ENCODE peak calls at places on chromosome 20, in eight cellular contexts. C, J, K, Z, P, E, M and Q are unnamed samples.

GRCh38 chr20:42134265-42135098 is 516.3 kb upstream of the CHD6 start:
- DNase-seq in E (no peak), J (no peak), K (no peak), P (no peak), Z (no peak), M (no peak), C (no peak), Q (no peak)

GRCh38 chr20:36796117-36796516 is 22.6 kb upstream of the DSN1 start:
- DNase-seq in E (no peak), K (no peak), P (no peak), J (no peak), M (no peak), Z (no peak), C (no peak), Q (no peak)

GRCh38 chr20:32574296-32575226 is 10.6 kb downstream of the NOL4L start:
- DNase-seq in P (peak), J (peak), C (peak), E (peak), M (peak), Z (peak), K (peak), Q (no peak)

GRCh38 chr20:5919634-5920544 is 30.4 kb downstream of the TRMT6 start:
- DNase-seq in E (peak), J (no peak), Z (no peak), K (peak), M (no peak), C (no peak), P (no peak), Q (no peak)

GRCh38 chr20:41334036-41334435 is 6.6 kb upstream of the LPIN3 start:
- DNase-seq in C (no peak), P (no peak), E (no peak), J (no peak), K (no peak), M (no peak), Z (no peak), Q (no peak)

GRCh38 chr20:37518059-37518458 is 3.0 kb upstream of the NNAT start:
- DNase-seq in E (no peak), J (no peak), Z (no peak), P (no peak), M (no peak), K (no peak), C (no peak), Q (no peak)

GRCh38 chr20:10508468-10509251 is 73.6 kb downstream of the SLX4IP start:
- DNase-seq in J (no peak), K (peak), M (peak), E (peak), P (no peak), Z (no peak), C (no peak), Q (no peak)

GRCh38 chr20:40892642-40893041 is 136.0 kb upstream of the TOP1 start:
- DNase-seq in J (no peak), Z (no peak), P (no peak), K (no peak), E (no peak), C (no peak), M (no peak), Q (no peak)

GRCh38 chr20:36644032-36644712 is 1.8 kb downstream of the SLA2 start:
- DNase-seq in C (no peak), P (no peak), K (no peak), J (no peak), E (no peak), Z (no peak), M (no peak), Q (no peak)

GRCh38 chr20:32681175-32682084 is 7.7 kb upstream of the C20orf203 start:
- DNase-seq in J (peak), Z (peak), E (no peak), C (peak), P (peak), K (peak), M (no peak), Q (no peak)

GRCh38 chr20:13006825-13007224 is 1.9 kb upstream of the SPTLC3 start:
- DNase-seq in P (no peak), M (peak), K (peak), C (no peak), E (peak), Z (no peak), J (no peak), Q (no peak)

GRCh38 chr20:61295726-61296628 is 43.9 kb downstream of the CDH4 start:
- DNase-seq in K (no peak), M (no peak), E (no peak), C (no peak), Z (no peak), J (no peak), P (no peak), Q (no peak)

GRCh38 chr20:61901421-61902212 is 164.1 kb downstream of the TAF4 start:
- DNase-seq in J (no peak), P (no peak), M (no peak), Z (no peak), E (no peak), K (no peak), C (no peak), Q (no peak)

GRCh38 chr20:9390441-9390840 is 123.9 kb upstream of the LAMP5 start:
- DNase-seq in Z (no peak), K (no peak), C (no peak), P (no peak), E (no peak), M (no peak), J (no peak), Q (no peak)

GRCh38 chr20:9262653-9263194 is 193.8 kb downstream of the PLCB4 start:
- DNase-seq in K (peak), P (no peak), M (no peak), C (no peak), E (no peak), J (no peak), Z (peak), Q (no peak)

GRCh38 chr20:9053108-9053507 is 15.8 kb upstream of the PLCB4 start:
- DNase-seq in P (no peak), E (no peak), Z (no peak), M (no peak), K (no peak), J (no peak), C (no peak), Q (no peak)

GRCh38 chr20:35462351-35462750 is 7.0 kb downstream of the CEP250 start:
- DNase-seq in E (no peak), Z (no peak), J (no peak), C (no peak), M (no peak), P (no peak), K (no peak), Q (no peak)

GRCh38 chr20:57383447-57384347 is 7.5 kb upstream of the RBM38 start:
- DNase-seq in P (no peak), M (no peak), E (no peak), K (no peak), J (peak), Z (no peak), C (no peak), Q (no peak)

GRCh38 chr20:17640875-17641378 is 41.1 kb downstream of the RRBP1 start:
- DNase-seq in K (no peak), M (no peak), E (no peak), P (no peak), Z (no peak), J (no peak), C (no peak), Q (no peak)

GRCh38 chr20:50294164-50295088 is 103.8 kb downstream of the CEBPB start:
- DNase-seq in P (no peak), M (no peak), C (no peak), Z (no peak), K (no peak), J (peak), E (no peak), Q (no peak)

GRCh38 chr20:51029963-51030930 is 7.3 kb upstream of the KCNG1 start:
- DNase-seq in P (no peak), J (no peak), C (no peak), Z (no peak), E (peak), M (peak), K (no peak), Q (no peak)

GRCh38 chr20:61801065-61801360 is 264.7 kb downstream of the TAF4 start:
- DNase-seq in Z (no peak), K (no peak), C (no peak), P (no peak), E (no peak), M (no peak), J (no peak), Q (no peak)

GRCh38 chr20:46312075-46312944 is 4.0 kb upstream of the CDH22 start:
- DNase-seq in M (no peak), Z (no peak), J (peak), E (no peak), P (no peak), C (no peak), K (no peak), Q (no peak)
- TF ChIP-seq CTCF in M (no peak), Z (no peak), J (peak), E (no peak), P (no peak), C (no peak), K (no peak), Q (no peak)

DNA sequence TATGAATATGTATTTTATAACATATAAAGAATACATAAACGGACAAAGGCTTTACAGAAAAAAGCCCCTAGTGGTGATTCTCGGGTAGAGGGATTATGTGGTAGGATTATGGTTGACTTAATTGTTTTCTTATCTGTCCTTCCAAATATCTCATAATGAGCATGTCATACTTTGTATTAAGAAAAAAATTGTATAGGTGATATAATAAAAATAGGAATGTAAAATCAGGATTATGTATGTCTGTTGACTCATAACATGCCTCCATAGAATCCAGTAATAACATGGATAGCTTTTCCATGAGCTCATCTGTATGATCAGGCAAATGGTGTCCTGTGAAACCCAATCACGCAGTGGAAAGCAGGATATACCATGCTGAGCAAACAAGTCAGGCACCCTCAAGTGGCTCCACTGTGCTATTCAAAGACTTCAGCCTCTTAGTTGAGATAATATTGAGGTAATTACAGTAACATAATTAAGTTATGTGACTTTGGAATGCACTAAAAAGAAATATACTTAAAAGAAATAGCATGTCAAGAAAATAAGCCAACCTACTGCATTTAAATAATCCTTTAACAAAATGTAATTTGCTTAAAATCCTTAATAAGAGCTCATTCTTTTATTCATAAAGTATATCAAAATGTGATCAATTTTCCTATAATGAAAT is 39.6 kb upstream of the PRELID3B start:
- DNase-seq in K (no peak), E (peak), Z (no peak), J (no peak), M (peak), C (no peak), P (no peak), Q (no peak)
- TF ChIP-seq CTCF in K (peak), E (peak), Z (peak), J (peak), M (peak), C (peak), P (peak), Q (peak)

DNA sequence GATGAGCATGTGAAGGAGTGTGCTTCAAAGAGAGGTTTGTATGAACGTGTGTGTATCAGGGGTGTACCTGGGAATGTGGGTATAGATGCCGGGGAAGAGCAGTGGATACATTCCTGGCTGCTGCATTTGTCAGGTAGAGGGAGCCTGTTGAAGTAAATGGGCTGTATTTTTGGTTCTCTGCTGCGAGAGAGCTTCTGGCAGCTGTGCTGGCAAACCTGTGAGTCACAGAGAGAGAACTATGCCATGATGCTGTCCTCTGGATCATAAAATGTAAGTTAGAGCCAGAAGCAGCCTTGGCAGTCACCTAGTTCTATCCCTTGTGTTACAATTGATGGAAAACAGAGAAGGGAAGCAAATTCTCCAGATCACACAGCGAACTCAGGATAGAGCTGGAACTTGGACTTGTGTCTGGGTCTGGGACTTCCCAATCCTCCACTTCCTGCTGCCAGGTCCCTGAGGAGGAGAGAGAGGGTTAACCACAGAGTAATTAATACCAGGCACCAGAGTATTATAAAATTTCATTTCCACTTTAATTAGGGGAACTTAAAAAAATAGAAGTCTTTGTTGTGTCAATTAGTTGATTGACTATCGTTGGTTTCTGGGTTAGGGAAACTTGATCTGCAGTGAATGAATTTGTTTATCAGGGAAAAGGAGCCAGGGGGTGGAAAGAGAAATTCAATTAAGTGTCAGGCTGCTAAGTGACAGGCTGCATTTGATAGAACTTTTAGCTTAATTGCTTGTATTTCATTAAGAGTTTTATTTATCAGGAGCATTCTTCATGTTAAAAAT is 41.1 kb upstream of the GTSF1L start:
- DNase-seq in C (peak), E (peak), K (peak), P (no peak), M (peak), Z (no peak), J (no peak), Q (no peak)
- TF ChIP-seq CTCF in C (no peak), E (peak), K (no peak), P (no peak), M (peak), Z (no peak), J (peak), Q (no peak)

DNA sequence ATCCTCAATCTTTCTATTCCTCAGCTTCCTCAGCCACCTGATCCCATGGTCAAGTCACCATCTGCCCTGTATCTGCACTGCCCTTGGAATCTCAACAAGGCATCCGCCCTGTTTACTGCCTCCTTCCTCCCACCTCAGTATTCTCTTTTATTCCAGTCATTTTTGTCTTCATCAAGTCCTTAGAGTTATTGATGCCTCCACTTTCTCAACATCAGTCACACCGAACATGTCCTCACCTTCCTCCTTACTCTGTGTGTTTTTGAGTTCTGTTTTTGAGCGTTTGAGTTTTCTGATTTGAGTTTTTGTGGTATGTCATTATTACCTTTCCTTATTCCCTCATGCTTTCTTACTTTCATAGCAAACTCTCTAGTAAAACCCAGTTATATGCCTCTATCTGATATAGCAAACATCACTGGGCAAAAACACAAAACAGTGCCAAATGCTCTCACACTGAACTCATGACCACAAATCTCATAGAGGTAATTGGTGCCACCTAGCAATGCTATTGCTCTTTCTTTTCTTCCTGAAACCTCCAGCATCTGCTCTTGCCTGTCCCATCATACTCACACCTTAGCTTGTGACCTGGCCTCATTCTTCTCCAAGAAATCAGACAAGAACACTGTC is 11.8 kb upstream of the GNRH2 start:
- DNase-seq in M (no peak), Z (no peak), J (no peak), C (no peak), K (no peak), E (no peak), P (no peak), Q (no peak)
- TF ChIP-seq CTCF in M (no peak), Z (no peak), J (no peak), C (no peak), K (no peak), E (no peak), P (no peak), Q (no peak)

DNA sequence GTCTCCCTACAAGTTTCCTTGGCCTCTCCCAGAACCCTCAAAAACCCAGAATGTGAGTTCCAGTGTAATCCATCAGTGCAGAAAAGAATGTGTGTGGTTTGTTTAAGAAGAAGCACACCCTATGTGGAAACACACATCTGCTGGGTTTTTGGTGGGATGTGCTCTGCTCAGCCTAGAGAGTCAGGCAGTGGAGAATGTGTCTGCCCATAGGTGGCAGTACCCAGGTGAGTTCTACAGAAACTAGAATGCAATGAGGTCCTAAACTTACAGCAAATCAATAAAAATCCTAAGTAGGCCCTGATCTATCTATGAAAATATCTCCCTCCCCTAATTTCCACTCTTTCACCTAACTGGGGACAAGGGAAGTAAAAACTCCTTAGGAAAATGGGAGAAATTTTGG is 437.3 kb downstream of the DHX35 start:
- DNase-seq in Z (no peak), P (no peak), J (no peak), K (no peak), E (no peak), C (no peak), M (no peak), Q (no peak)
- TF ChIP-seq CTCF in Z (no peak), P (no peak), J (peak), K (no peak), E (no peak), C (no peak), M (no peak), Q (no peak)

DNA sequence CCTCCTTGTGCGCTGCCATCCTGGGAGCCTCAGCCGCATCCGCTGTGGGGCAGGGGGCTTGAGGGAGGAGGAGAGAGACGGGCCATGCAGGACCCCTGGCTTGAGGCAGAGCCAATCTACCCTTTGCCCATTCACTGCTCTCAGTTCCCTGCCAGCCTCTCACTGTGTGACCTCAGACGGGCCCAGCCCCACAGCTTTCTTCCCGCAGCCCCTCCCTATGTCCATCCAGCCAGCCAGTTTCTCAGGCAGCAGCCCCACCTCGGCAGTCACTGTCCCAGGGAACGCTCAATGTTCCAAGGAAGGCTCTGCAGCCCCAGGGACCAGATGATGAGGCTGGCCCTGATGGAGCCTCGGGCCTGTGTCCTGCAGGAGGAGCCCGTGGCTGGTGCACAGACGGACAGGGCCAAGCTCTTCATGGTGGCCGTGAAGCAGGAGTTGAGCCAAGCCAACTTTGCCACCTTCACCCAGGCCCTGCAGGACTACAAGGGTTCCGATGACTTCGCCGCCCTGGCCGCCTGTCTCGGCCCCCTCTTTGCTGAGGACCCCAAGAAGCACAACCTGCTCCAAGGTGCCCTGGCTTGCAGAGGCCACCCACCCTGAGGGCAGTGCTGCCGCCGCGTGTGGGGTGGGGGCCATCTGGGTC is 3.9 kb upstream of the TNFRSF6B start:
- DNase-seq in J (no peak), E (peak), Z (no peak), M (no peak), K (no peak), P (peak), C (no peak), Q (no peak)
- TF ChIP-seq CTCF in J (no peak), E (peak), Z (no peak), M (no peak), K (no peak), P (no peak), C (no peak), Q (no peak)

DNA sequence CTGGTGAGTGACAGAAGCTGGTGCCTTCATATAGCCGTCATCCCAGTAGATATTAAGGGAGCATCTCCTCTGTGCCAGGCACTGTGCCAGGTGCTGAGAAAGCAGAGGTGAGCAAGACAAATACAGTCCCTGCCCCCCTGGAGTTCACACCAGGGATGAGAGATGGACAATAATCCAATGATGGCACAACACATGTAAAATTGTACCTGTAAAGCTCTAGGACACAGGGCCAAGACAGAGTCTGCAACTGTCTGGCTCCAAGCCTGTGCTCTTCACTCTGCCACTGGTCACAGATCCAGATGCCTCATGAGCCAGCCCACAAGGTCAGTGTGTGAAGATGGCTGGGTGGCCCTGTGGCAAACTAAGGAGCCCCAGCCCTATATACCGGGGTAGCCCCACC is 133.8 kb downstream of the EYA2 start:
- DNase-seq in Z (no peak), M (no peak), J (no peak), C (no peak), E (no peak), K (no peak), P (no peak), Q (no peak)
- TF ChIP-seq CTCF in Z (no peak), M (no peak), J (no peak), C (no peak), E (no peak), K (no peak), P (no peak), Q (no peak)

GRCh38 chr20:1334761-1335160 is 5.8 kb upstream of the SDCBP2 start:
- DNase-seq in J (peak), M (no peak), E (no peak), Z (no peak), P (no peak), K (no peak), C (no peak), Q (no peak)
- TF ChIP-seq CTCF in J (no peak), M (no peak), E (no peak), Z (no peak), P (no peak), K (no peak), C (no peak), Q (no peak)

GRCh38 chr20:59333928-59334327 is 33.5 kb downstream of the EDN3 start:
- DNase-seq in P (no peak), Z (no peak), M (no peak), J (no peak), K (no peak), E (no peak), C (no peak), Q (no peak)
- TF ChIP-seq CTCF in P (no peak), Z (no peak), M (no peak), J (no peak), K (no peak), E (no peak), C (no peak), Q (no peak)

GRCh38 chr20:45890997-45891983 is at the start of the genes CTSA and NEURL2:
- DNase-seq in J (peak), M (peak), E (peak), K (peak), C (peak), Z (peak), P (peak), Q (peak)
- TF ChIP-seq CTCF in J (no peak), M (no peak), E (no peak), K (no peak), C (no peak), Z (no peak), P (no peak), Q (no peak)